ENCODE peak calls at places on chromosomes 6 and 20, in ten cellular contexts. E, M, S, K, N, D, W, R, B and T are unnamed samples.

GRCh38 chr20:41078329-41078728 is 49.7 kb downstream of the TOP1 start:
- DNase-seq in E (no peak), S (peak), D (peak), K (no peak), B (no peak), M (peak), R (no peak), W (no peak), N (no peak), T (no peak)

GRCh38 chr6:110534731-110535164 is 58.3 kb upstream of the SLC22A16 start:
- DNase-seq in S (no peak), B (no peak), N (no peak), W (peak), M (peak), E (no peak), R (no peak), K (no peak), D (peak), T (no peak)

GRCh38 chr6:46790359-46790874 is 2.8 kb upstream of the MEP1A start:
- DNase-seq in R (no peak), E (no peak), W (no peak), B (no peak), K (no peak), D (no peak), N (no peak), M (no peak), S (no peak), T (no peak)

GRCh38 chr20:56360899-56361199 is 2.1 kb downstream of the FAM210B start:
- DNase-seq in E (no peak), S (no peak), M (no peak), N (no peak), R (no peak), K (no peak), W (no peak), D (no peak), B (peak), T (peak)

GRCh38 chr6:5695260-5696245 is 311.2 kb downstream of the NRN1 start:
- DNase-seq in M (peak), D (peak), R (no peak), W (no peak), K (no peak), E (no peak), B (no peak), S (peak), N (no peak), T (no peak)

GRCh38 chr20:45937765-45938164 is 3.3 kb downstream of the PCIF1 start:
- DNase-seq in N (no peak), R (no peak), S (no peak), K (no peak), E (no peak), D (no peak), W (no peak), M (no peak), B (no peak), T (no peak)

GRCh38 chr6:137291441-137291840 is 72.3 kb upstream of the IFNGR1 start:
- DNase-seq in E (no peak), K (no peak), S (no peak), M (peak), B (no peak), R (peak), D (peak), W (peak), N (no peak), T (no peak)

GRCh38 chr6:168101201-168102092 is 22.4 kb upstream of the FRMD1 start:
- DNase-seq in N (no peak), K (no peak), D (no peak), S (no peak), B (no peak), E (no peak), W (no peak), R (no peak), M (no peak), T (no peak)

GRCh38 chr20:43821795-43822194 is 92.9 kb upstream of the TOX2 start:
- DNase-seq in N (no peak), B (no peak), E (no peak), M (no peak), R (no peak), S (no peak), W (no peak), K (no peak), D (no peak), T (no peak)

GRCh38 chr6:163712569-163712966 is 298.1 kb downstream of the QKI start:
- DNase-seq in N (no peak), M (no peak), K (no peak), E (no peak), S (no peak), B (no peak), D (no peak), R (peak), W (no peak), T (no peak)

GRCh38 chr20:40892642-40893041 is 136.0 kb upstream of the TOP1 start:
- DNase-seq in D (no peak), W (no peak), M (no peak), E (no peak), B (no peak), R (no peak), K (no peak), S (peak), N (no peak), T (no peak)

GRCh38 chr6:152874846-152875568 is 107.8 kb downstream of the FBXO5 start:
- DNase-seq in E (no peak), R (no peak), K (no peak), W (no peak), B (no peak), M (no peak), S (no peak), D (no peak), N (no peak), T (no peak)

GRCh38 chr6:160992323-160993314 is 1.1 kb downstream of the MAP3K4 start:
- DNase-seq in S (peak), N (no peak), K (peak), R (peak), E (peak), B (peak), D (peak), M (peak), W (peak), T (peak)

GRCh38 chr20:14481863-14482262 is 144.5 kb upstream of the FLRT3 start:
- DNase-seq in K (no peak), N (no peak), D (peak), M (no peak), S (no peak), E (no peak), B (no peak), R (no peak), W (no peak), T (no peak)

GRCh38 chr6:32952817-32953739 is at the start of gene HLA-DMA:
- DNase-seq in K (peak), D (peak), B (peak), W (peak), E (peak), R (peak), S (peak), N (peak), M (peak), T (peak)

GRCh38 chr6:126148853-126149252 is 162.5 kb downstream of the TRMT11 start:
- DNase-seq in B (no peak), N (no peak), K (no peak), S (no peak), M (no peak), E (no peak), R (no peak), D (no peak), W (no peak), T (no peak)

GRCh38 chr20:61802721-61803311 is 262.9 kb downstream of the TAF4 start:
- DNase-seq in E (no peak), B (no peak), K (no peak), M (no peak), S (no peak), D (no peak), R (no peak), W (no peak), N (no peak), T (no peak)

GRCh38 chr20:61044499-61044898 is 207.6 kb upstream of the CDH4 start:
- DNase-seq in D (no peak), K (no peak), E (no peak), B (no peak), W (no peak), S (no peak), N (peak), R (no peak), M (no peak), T (no peak)

GRCh38 chr6:150008588-150008987 is 16.7 kb downstream of the RAET1L start:
- DNase-seq in N (no peak), W (no peak), M (no peak), S (no peak), D (peak), B (no peak), E (no peak), K (no peak), R (no peak), T (no peak)

GRCh38 chr6:142356271-142356938 is 54.6 kb downstream of the ADGRG6 start:
- DNase-seq in W (no peak), M (no peak), E (no peak), D (no peak), R (no peak), S (no peak), K (no peak), N (no peak), B (no peak), T (no peak)

GRCh38 chr20:25000268-25000801 is 7.8 kb upstream of the APMAP start:
- DNase-seq in W (peak), R (no peak), S (no peak), E (no peak), M (peak), D (peak), B (peak), K (no peak), N (no peak), T (peak)

GRCh38 chr20:63056236-63057132 is 49.7 kb upstream of the BHLHE23 start:
- DNase-seq in M (no peak), B (peak), W (no peak), S (peak), K (peak), R (no peak), D (peak), E (peak), N (peak), T (no peak)